ENCODE peak calls at places on chromosomes 13 and 19, in five cellular contexts. K is transverse colon, I is IMR-90, T is GM12865, B is left ventricle myocardium inferior. P is an unnamed sample.

GRCh38 chr19:4624733-4625362 is 14.5 kb upstream of the TNFAIP8L1 start:
- DNase-seq in I (peak; percentile 32), K (no peak), T (peak; percentile 35), B (no peak), P (no peak)

GRCh38 chr13:51683537-51684050 is 99.3 kb downstream of the WDFY2 start:
- DNase-seq in T (no peak), I (no peak), K (no peak), B (no peak), P (no peak)

GRCh38 chr13:102567857-102568256 is 28.9 kb upstream of the TPP2 start:
- DNase-seq in K (no peak), I (no peak), B (no peak), T (no peak), P (no peak)

GRCh38 chr19:17255150-17255621 is 9.4 kb downstream of the USHBP1 start:
- DNase-seq in I (no peak), T (no peak), K (no peak), B (no peak), P (no peak)

GRCh38 chr19:43438291-43439162 is 23.8 kb downstream of the TEX101 start:
- DNase-seq in B (peak; percentile 79), I (peak; percentile 67), T (no peak), K (peak; percentile 45), P (no peak)

GRCh38 chr13:102838273-102838672 is 7.6 kb upstream of the ERCC5 start:
- DNase-seq in I (peak; percentile 9), B (no peak), K (no peak), T (no peak), P (no peak)

GRCh38 chr13:76053181-76053580 is 417.1 kb downstream of the LMO7 start:
- DNase-seq in I (no peak), K (no peak), B (no peak), T (no peak), P (no peak)

GRCh38 chr13:75495938-75496337 is 14.0 kb upstream of the TBC1D4 start:
- DNase-seq in I (peak; percentile 80), B (no peak), K (no peak), T (no peak), P (no peak)

GRCh38 chr19:1742989-1743696 is 10.2 kb upstream of the ONECUT3 start:
- DNase-seq in T (no peak), I (no peak), K (no peak), B (no peak), P (no peak)

GRCh38 chr13:99123101-99124045 is 77.3 kb upstream of the UBAC2 start:
- DNase-seq in K (no peak), I (peak; percentile 19), B (no peak), T (no peak), P (no peak)

GRCh38 chr19:20664917-20665781 is 3.8 kb upstream of the ZNF626 start:
- DNase-seq in B (peak; percentile 29), T (no peak), K (no peak), I (no peak), P (no peak)

GRCh38 chr13:91904597-91904996 is 506.2 kb downstream of the GPC5 start:
- DNase-seq in I (no peak), K (no peak), B (no peak), T (peak; percentile 30), P (no peak)

GRCh38 chr19:37506387-37507166 is at the start of gene ZNF793:
- DNase-seq in K (peak; percentile 81), T (peak; percentile 81), I (peak; percentile 54), B (peak; percentile 85), P (peak; percentile 72)

GRCh38 chr13:105272660-105273631 is 1262.5 kb downstream of the EFNB2 start:
- DNase-seq in T (peak; percentile 4), B (no peak), K (no peak), I (no peak), P (no peak)

GRCh38 chr19:49761625-49762311 is 1.3 kb downstream of the TSKS start:
- DNase-seq in K (no peak), I (peak; percentile 56), T (no peak), B (peak; percentile 36), P (no peak)
- TF ChIP-seq CTCF in K (no peak), I (peak; percentile 43), T (peak; percentile 0), B (peak; percentile 47), P (no peak)

GRCh38 chr19:13029893-13030292 is 34.6 kb downstream of the NFIX start:
- DNase-seq in I (no peak), K (peak; percentile 64), B (no peak), T (peak; percentile 23), P (no peak)
- TF ChIP-seq CTCF in I (peak; percentile 29), K (peak; percentile 56), B (peak; percentile 55), T (peak; percentile 34), P (no peak)

GRCh38 chr19:6803036-6803404 is 30.5 kb downstream of the VAV1 start:
- DNase-seq in B (no peak), K (no peak), I (no peak), T (peak; percentile 79), P (peak; percentile 27)

GRCh38 chr19:6806488-6806887 is 34.0 kb downstream of the VAV1 start:
- DNase-seq in B (no peak), T (no peak), I (no peak), K (no peak), P (no peak)

GRCh38 chr19:6801397-6802086 is 29.0 kb downstream of the VAV1 start:
- DNase-seq in K (peak; percentile 82), T (peak; percentile 94), I (no peak), B (peak; percentile 69), P (peak; percentile 69)

GRCh38 chr19:6800991-6801396 is 28.5 kb downstream of the VAV1 start:
- DNase-seq in K (no peak), I (peak; percentile 38), B (no peak), T (no peak), P (peak; percentile 19)

GRCh38 chr19:6802336-6803035 is 30.0 kb downstream of the VAV1 start:
- DNase-seq in T (peak; percentile 92), K (peak; percentile 60), I (no peak), B (peak; percentile 30), P (peak; percentile 77)
- TF ChIP-seq CTCF in T (peak; percentile 11), K (no peak), I (no peak), B (no peak), P (no peak)

DNA sequence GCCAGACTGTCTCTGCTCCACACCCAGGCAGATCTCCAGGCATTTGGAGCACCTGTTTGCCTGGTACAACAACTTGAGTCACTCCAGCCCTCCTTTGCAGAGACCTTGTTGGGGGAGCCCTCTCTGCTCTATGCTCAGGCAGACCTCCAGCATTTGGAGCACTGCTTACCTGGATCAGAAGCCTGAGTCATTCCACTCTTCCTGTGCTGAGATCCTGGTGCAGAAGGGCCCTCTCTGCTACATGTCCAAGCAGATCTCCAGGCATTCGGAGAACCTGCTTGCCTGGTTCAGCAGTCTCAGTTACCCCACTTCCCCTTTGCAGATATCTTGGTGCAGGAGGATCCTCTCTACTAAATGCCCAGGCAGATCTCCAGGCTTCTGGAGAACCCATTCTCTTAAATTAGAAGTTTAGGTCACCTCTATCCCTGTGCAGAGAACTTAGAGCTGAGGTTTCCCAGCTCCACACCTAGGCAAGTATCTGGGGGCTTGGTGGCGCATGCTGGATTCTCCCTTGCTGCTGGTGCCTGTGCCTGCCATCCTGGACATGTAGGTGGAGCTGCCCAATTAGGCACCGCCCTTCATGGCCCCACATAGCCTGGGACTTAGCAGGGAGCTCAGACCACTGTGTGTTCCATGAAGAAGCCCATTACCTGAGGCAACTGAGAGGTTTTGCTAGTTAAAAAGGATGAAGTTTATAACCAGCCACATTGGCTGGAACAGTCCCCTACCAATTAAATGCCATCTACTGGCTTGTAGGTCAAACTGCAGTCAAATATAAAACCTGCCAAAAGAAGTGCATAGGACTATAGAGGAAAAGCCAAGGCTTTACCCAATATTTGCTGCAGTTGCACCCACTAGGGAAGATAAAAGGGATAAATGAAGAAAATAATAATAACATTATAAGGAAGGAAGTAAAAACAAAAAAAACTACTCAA is 97.6 kb upstream of the SLITRK6 start:
- DNase-seq in I (peak; percentile 0), T (no peak), B (no peak), K (no peak), P (no peak)
- TF ChIP-seq CTCF in I (peak; percentile 8), T (no peak), B (no peak), K (no peak), P (no peak)

DNA sequence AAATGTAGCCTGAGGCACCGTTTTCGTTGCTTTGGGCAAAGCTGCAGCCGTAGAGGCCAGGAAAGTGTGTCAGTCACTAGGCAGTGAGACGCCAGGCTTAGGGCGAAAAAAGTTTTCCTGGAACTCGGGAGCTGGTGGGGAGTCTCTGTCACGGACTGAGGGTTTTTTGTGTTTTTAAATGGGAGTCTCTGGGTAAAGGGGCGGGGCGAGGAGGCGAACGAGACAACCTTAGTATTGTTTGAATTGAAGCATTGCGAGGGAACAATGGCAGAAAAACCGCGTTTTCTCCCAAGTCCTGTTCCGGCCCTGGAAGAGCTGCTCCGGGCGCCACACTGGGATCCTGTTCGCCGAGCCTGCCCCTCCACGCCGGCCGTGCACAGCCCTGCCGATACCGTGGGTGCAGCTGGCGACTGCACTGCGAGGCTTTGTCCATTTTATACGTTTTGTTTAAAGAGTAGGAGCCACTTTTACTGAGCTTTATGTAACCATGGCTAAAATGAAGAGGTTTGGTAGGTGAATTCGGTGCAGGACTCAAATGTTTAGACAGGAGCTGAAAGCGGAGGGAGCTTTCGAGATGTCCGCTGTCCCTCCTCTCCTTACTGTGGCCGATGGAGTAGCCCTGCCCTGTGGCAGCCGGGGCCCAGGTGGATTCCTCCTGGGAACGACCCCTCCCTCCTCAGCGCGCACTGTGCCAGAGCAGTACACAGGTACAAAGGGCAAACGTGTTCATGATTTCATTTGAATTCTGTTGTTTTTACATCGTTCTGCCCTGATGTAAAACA is 1.5 kb downstream of the COL4A2 start:
- DNase-seq in B (no peak), K (no peak), T (no peak), I (no peak), P (no peak)
- TF ChIP-seq CTCF in B (no peak), K (no peak), T (no peak), I (no peak), P (no peak)

DNA sequence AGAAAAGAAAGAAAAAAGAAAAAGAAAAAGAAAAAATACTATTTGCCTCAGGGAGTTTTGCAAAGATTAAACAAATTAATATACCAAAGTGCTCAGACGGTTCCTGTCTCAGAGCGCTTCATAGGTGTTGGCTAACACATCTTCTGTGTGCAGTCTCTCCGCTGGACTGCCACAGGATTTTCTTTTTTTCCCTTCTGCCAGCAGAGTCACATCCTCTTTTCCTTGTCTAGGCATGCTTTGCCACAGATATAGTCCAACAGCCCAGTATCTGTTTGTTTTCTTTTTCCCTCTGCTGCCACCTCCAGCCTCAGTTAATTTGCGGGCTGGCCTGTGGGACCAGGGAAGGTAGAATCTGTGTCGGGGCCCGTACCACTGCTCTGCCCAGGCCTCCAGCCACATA is 3.4 kb upstream of the URAD start:
- DNase-seq in I (no peak), T (no peak), B (no peak), K (no peak), P (no peak)
- TF ChIP-seq CTCF in I (no peak), T (no peak), B (no peak), K (no peak), P (no peak)

DNA sequence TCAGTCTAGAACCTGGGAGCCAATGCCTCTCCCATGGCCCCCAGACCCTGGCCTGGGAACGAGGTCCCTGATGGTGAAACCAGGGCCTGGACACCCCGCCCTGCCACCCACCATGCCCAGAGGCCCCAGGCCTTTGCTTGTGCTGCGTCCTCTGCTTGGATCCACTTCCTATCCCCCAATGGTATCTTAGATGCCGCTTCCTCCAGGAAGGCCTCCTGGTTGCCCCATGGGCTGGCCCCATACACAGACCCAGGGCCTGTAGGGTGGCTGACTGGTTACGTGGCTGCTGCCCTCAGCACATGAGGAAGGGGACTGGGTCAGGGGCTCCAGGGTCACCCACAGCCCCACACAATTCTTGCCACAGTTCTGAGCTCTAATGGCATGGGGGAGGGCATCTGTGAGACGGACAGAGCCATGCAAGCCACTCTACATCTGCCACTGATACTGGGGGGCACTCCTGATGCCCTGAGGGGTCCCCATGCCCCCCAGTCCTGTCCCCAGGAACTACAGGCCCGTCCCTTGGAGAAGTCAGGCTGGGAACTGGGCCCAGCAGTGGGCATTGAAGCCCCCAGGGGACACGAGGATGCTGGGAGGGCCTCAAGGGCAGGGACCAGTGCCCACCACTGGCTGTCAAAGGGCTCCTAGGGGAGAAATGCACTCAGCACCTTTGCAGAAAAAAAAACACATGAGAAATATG is 5.0 kb downstream of the RPL36 start:
- DNase-seq in B (no peak), T (peak; percentile 10), I (no peak), K (no peak), P (no peak)
- TF ChIP-seq CTCF in B (no peak), T (no peak), I (no peak), K (no peak), P (no peak)